ENCODE peak calls at places on chromosomes 7 and 10, in eight cellular contexts. H, J, R, S, M, P, N and X are unnamed samples.

GRCh38 chr10:12586724-12587123 is 237.4 kb downstream of the CAMK1D start:
- DNase-seq in H (no peak), J (peak), R (no peak), S (no peak), M (no peak), P (no peak), N (no peak), X (no peak)

GRCh38 chr7:44061645-44062179 is 3.7 kb downstream of the PGAM2 start:
- DNase-seq in H (no peak), J (no peak), R (no peak), S (peak), M (no peak), P (no peak), N (no peak), X (no peak)

GRCh38 chr7:98213874-98214810 is 2.9 kb downstream of the BHLHA15 start:
- DNase-seq in H (no peak), J (no peak), R (no peak), S (no peak), M (no peak), P (no peak), N (no peak), X (no peak)

GRCh38 chr7:512541-513311 is 6.9 kb downstream of the PDGFA start:
- DNase-seq in H (no peak), J (no peak), R (no peak), S (peak), M (no peak), P (no peak), N (no peak), X (peak)

GRCh38 chr7:139232893-139233292 is 1.9 kb downstream of the UBN2 start:
- DNase-seq in H (no peak), J (no peak), R (no peak), S (no peak), M (no peak), P (no peak), N (peak), X (peak)

GRCh38 chr7:152341039-152341913 is 94.5 kb downstream of the KMT2C start:
- DNase-seq in H (peak), J (no peak), R (peak), S (no peak), M (peak), P (no peak), N (peak), X (peak)

GRCh38 chr7:94491410-94491809 is 18.2 kb upstream of the CASD1 start:
- DNase-seq in H (no peak), J (no peak), R (no peak), S (no peak), M (no peak), P (no peak), N (no peak), X (no peak)

GRCh38 chr10:102401735-102402511 is 6.4 kb downstream of the NFKB2 start:
- DNase-seq in H (peak), J (no peak), R (no peak), S (no peak), M (no peak), P (no peak), N (peak), X (no peak)

GRCh38 chr10:86936661-86937501 is 20.5 kb downstream of the MMRN2 start:
- DNase-seq in H (no peak), J (no peak), R (no peak), S (no peak), M (no peak), P (peak), N (peak), X (no peak)

GRCh38 chr7:157445956-157446295 is 109.1 kb downstream of the DNAJB6 start:
- DNase-seq in H (no peak), J (no peak), R (no peak), S (no peak), M (no peak), P (no peak), N (no peak), X (no peak)

GRCh38 chr7:42407828-42408227 is 170.8 kb upstream of the GLI3 start:
- DNase-seq in H (no peak), J (no peak), R (no peak), S (no peak), M (no peak), P (no peak), N (no peak), X (no peak)

GRCh38 chr10:22962817-22963216 is 35.0 kb downstream of the ARMC3 start:
- DNase-seq in H (no peak), J (no peak), R (no peak), S (no peak), M (no peak), P (no peak), N (no peak), X (no peak)